ENCODE peak calls at places on chromosomes 16 and 17, in seven cellular contexts. I is left ventricle myocardium inferior, M is heart right ventricle, D is aorta, C is MM.1S, P is PC-3, H is HCT116. G is an unnamed sample. For H3K9me3, the result is how much of the 10 kb centered on the place peaks cover.

GRCh38 chr17:13843862-13844640 is 225.3 kb upstream of the COX10 start:
- DNase-seq in I (no peak), C (no peak), H (no peak), M (no peak), P (no peak), D (no peak), G (no peak)

GRCh38 chr17:42347198-42347597 is 41.0 kb downstream of the STAT3 start:
- DNase-seq in M (peak), C (no peak), I (no peak), H (peak), P (no peak), D (no peak), G (peak)

GRCh38 chr17:38768417-38768816 is 15.9 kb downstream of the PSMB3 start:
- DNase-seq in P (no peak), C (no peak), D (no peak), H (no peak), I (peak), M (no peak), G (no peak)

GRCh38 chr17:57682667-57683066 is 62.4 kb downstream of the CCDC182 start:
- DNase-seq in C (no peak), M (no peak), I (no peak), D (no peak), P (no peak), H (no peak), G (no peak)

GRCh38 chr17:32452281-32452680 is 8.0 kb downstream of the PSMD11 start:
- DNase-seq in M (no peak), P (no peak), H (no peak), D (no peak), I (no peak), C (no peak), G (no peak)

GRCh38 chr17:65074778-65075250 is 18.3 kb upstream of the GNA13 start:
- DNase-seq in P (no peak), D (no peak), I (peak), C (no peak), H (no peak), M (peak), G (peak)

GRCh38 chr16:29807426-29808218 is 1.3 kb downstream of the MAZ start:
- DNase-seq in I (peak), P (peak), C (peak), M (peak), H (peak), D (peak), G (peak)

GRCh38 chr16:4309833-4310266 is 6.0 kb upstream of the GLIS2 start:
- DNase-seq in M (no peak), P (peak), I (peak), C (peak), H (peak), D (peak), G (peak)

GRCh38 chr17:56648341-56648740 is 54.8 kb downstream of the NOG start:
- DNase-seq in C (no peak), H (no peak), M (no peak), I (no peak), D (no peak), P (no peak), G (no peak)

GRCh38 chr17:70374496-70374895 is 205.2 kb downstream of the KCNJ2 start:
- DNase-seq in M (no peak), C (no peak), H (no peak), P (no peak), D (no peak), I (no peak), G (no peak)
- H3K9me3 ChIP-seq in M (under half), C (under half), H (under half), P (under half), D (under half), I (under half), G (under half)

GRCh38 chr17:82884923-82885322 is 45.1 kb upstream of the ZNF750 start:
- DNase-seq in C (no peak), D (no peak), P (no peak), I (no peak), H (no peak), M (no peak), G (no peak)

GRCh38 chr17:82882715-82883446 is 43.1 kb upstream of the ZNF750 start:
- DNase-seq in H (no peak), I (no peak), M (no peak), P (no peak), C (no peak), D (no peak), G (no peak)

GRCh38 chr17:82883461-82884031 is 43.7 kb upstream of the ZNF750 start:
- DNase-seq in D (no peak), C (no peak), P (no peak), H (no peak), M (no peak), I (no peak), G (no peak)

GRCh38 chr17:82881900-82882714 is 42.3 kb upstream of the ZNF750 start:
- DNase-seq in D (no peak), I (peak), C (no peak), P (no peak), M (no peak), H (no peak), G (no peak)

GRCh38 chr17:82884341-82884871 is 44.6 kb upstream of the ZNF750 start:
- DNase-seq in P (no peak), H (no peak), D (no peak), M (peak), C (no peak), I (no peak), G (no peak)
- H3K9me3 ChIP-seq in P (under half), H (under half), D (under half), M (under half), C (under half), I (under half), G (under half)

GRCh38 chr16:65773319-65773874 is 593.1 kb upstream of the CDH5 start:
- DNase-seq in M (no peak), I (no peak), D (no peak), H (no peak), P (no peak), C (peak), G (no peak)
- H3K9me3 ChIP-seq in M (under half), I (under half), D (under half), H (under half), P (under half), C (under half), G (under half)

GRCh38 chr17:76969598-76970172 is 101.5 kb downstream of the MGAT5B start:
- DNase-seq in D (no peak), P (peak), H (no peak), C (no peak), I (no peak), M (no peak), G (peak)

GRCh38 chr17:76972046-76972641 is 103.9 kb downstream of the MGAT5B start:
- DNase-seq in M (no peak), P (no peak), C (no peak), I (no peak), D (no peak), H (no peak), G (no peak)

GRCh38 chr17:76973040-76973439 is 104.8 kb downstream of the MGAT5B start:
- DNase-seq in I (no peak), D (no peak), P (no peak), H (no peak), C (no peak), M (no peak), G (no peak)

GRCh38 chr17:76968707-76969597 is 100.7 kb downstream of the MGAT5B start:
- DNase-seq in M (no peak), C (peak), P (peak), D (no peak), H (no peak), I (no peak), G (no peak)

DNA sequence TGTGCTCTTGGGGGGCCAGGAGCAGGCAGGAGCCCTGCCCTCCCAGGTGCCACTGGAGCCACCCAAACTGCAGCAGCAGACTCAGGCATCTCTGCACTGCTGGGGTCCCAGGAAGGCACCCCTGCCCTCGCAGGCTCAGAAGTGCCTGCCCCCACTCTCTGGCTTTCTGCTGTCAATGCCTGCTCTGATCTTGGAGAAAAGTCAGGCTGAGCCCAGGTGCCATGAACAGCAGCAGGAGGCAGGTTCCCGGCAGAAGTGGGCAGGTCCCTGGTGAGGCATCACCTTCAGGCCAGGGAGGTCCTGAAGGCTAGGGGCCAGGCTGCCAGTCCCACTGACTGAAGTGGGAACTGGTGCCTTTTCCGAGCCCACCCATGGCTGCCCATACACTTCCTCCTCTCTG is 106.5 kb downstream of the MGAT5B start:
- DNase-seq in I (no peak), P (no peak), H (no peak), M (no peak), C (no peak), D (no peak), G (no peak)
- H3K9me3 ChIP-seq in I (under half), P (under half), H (under half), M (under half), C (under half), D (under half), G (under half)

GRCh38 chr16:75745242-75745641 is 19.0 kb upstream of the CPHXL start:
- DNase-seq in H (no peak), P (no peak), C (no peak), M (no peak), D (no peak), I (no peak), G (no peak)

GRCh38 chr16:75742424-75743047 is 16.2 kb upstream of the CPHXL start:
- DNase-seq in H (peak), P (no peak), M (no peak), I (no peak), D (no peak), C (no peak), G (no peak)

GRCh38 chr16:75750516-75750915 is 24.2 kb upstream of the CPHXL start:
- DNase-seq in D (no peak), P (no peak), C (no peak), I (no peak), H (no peak), M (no peak), G (no peak)

GRCh38 chr16:75745823-75746222 is 19.5 kb upstream of the CPHXL start:
- DNase-seq in H (no peak), M (no peak), I (no peak), P (no peak), D (no peak), C (no peak), G (no peak)
- H3K9me3 ChIP-seq in H (under half), M (under half), I (under half), P (under half), D (under half), C (under half), G (under half)

GRCh38 chr17:77591231-77591785 is 367.2 kb upstream of the TNRC6C start:
- DNase-seq in D (peak), I (no peak), M (no peak), H (no peak), C (no peak), P (peak), G (no peak)
- H3K9me3 ChIP-seq in D (under half), I (under half), M (under half), H (under half), C (under half), P (under half), G (under half)

G was measured in MG63.